ENCODE peak calls at places on chromosome 11, in four cellular contexts. Z is fibroblast of lung, B is neural progenitor cell, V is IMR-90. K is an unnamed sample.

GRCh38 chr11:100638648-100639047 is 48.4 kb upstream of the ARHGAP42 start:
- DNase-seq in Z (peak; percentile 39), V (no peak), B (no peak), K (no peak)

GRCh38 chr11:2530131-2530854 is 85.5 kb downstream of the KCNQ1 start:
- DNase-seq in Z (no peak), B (no peak), V (no peak), K (no peak)

GRCh38 chr11:1049431-1049891 is 12.9 kb upstream of the MUC6 start:
- DNase-seq in Z (no peak), V (no peak), B (no peak), K (no peak)

GRCh38 chr11:104451193-104451592 is 287.2 kb upstream of the PDGFD start:
- DNase-seq in Z (no peak), V (no peak), B (no peak), K (no peak)

GRCh38 chr11:68965901-68966868 is 14.6 kb downstream of the MRGPRD start:
- DNase-seq in Z (no peak), V (no peak), B (no peak), K (no peak)

GRCh38 chr11:12675951-12676711 is 1.9 kb downstream of the TEAD1 start:
- DNase-seq in V (peak; percentile 63), B (peak; percentile 54), Z (peak; percentile 72), K (peak; percentile 49)

GRCh38 chr11:66875376-66875775 is 18.5 kb downstream of the LRFN4 start:
- DNase-seq in V (no peak), Z (no peak), B (no peak), K (no peak)

GRCh38 chr11:108221401-108221800 is 1.0 kb downstream of the NPAT start:
- DNase-seq in V (peak; percentile 45), B (peak; percentile 37), Z (peak; percentile 53), K (no peak)

GRCh38 chr11:132872223-132872622 is 660.1 kb downstream of the OPCML start:
- DNase-seq in Z (no peak), V (no peak), B (no peak), K (no peak)

GRCh38 chr11:19555266-19555665 is 157.4 kb upstream of the NAV2 start:
- DNase-seq in B (no peak), Z (no peak), V (no peak), K (peak; percentile 47)

GRCh38 chr11:129817282-129818051 is 1.8 kb downstream of the TMEM45B start:
- DNase-seq in V (no peak), B (no peak), Z (no peak), K (peak; percentile 51)

GRCh38 chr11:129734654-129735053 is 81.0 kb upstream of the TMEM45B start:
- DNase-seq in B (no peak), V (no peak), Z (no peak), K (no peak)

GRCh38 chr11:13664351-13664750 is 4.1 kb upstream of the FAR1 start:
- DNase-seq in Z (no peak), B (no peak), V (no peak), K (no peak)

GRCh38 chr11:2273771-2274170 is 3.4 kb upstream of the ASCL2 start:
- DNase-seq in B (no peak), V (no peak), Z (no peak), K (peak; percentile 10)

GRCh38 chr11:3810951-3811350 is 2.6 kb downstream of the PGAP2 start:
- DNase-seq in Z (no peak), B (no peak), V (peak; percentile 26), K (no peak)
- H3K9ac ChIP-seq in Z (no peak overlapping the region), B (no peak overlapping the region), V (no peak overlapping the region), K (no peak overlapping the region)

DNA sequence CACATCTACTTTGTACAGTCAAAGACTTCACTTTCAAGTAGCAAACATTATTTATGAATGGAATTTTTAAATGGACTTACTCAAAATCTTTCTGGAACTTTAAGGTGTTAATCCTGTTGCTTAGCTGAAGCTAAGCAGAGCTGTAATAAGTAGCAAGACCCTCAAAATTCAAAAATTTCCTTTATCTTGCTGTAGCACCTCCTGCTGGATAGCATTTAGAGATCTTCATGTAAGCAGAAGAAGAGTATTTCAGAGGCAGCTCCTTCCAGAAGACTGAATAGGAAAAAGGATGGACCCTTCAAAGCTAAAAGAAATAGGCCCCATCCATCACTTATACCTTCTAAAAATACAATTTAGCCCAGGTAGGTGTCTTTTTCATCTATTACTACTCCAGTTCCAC is 3.4 kb downstream of the PHF21A start:
- DNase-seq in Z (peak; percentile 31), B (no peak), V (no peak), K (no peak)
- TF ChIP-seq CTCF in Z (peak; percentile 40), B (peak; percentile 39), V (peak; percentile 32), K (no peak)

GRCh38 chr11:3710485-3711259 is 39.5 kb upstream of the CHRNA10 start:
- DNase-seq in B (no peak), Z (peak; percentile 22), V (peak; percentile 24), K (no peak)

GRCh38 chr11:3707176-3707575 is 36.0 kb upstream of the CHRNA10 start:
- DNase-seq in V (no peak), B (no peak), Z (no peak), K (no peak)

GRCh38 chr11:3712274-3712673 is 41.1 kb upstream of the CHRNA10 start:
- DNase-seq in V (no peak), B (no peak), Z (no peak), K (no peak)

GRCh38 chr11:3709977-3710376 is 38.8 kb upstream of the CHRNA10 start:
- DNase-seq in Z (peak; percentile 31), V (peak; percentile 32), B (no peak), K (no peak)
- H3K36me3 ChIP-seq in Z (peaks cover 8% of the 10 kb centered on the region), V (peaks cover 23% of the 10 kb centered on the region), B (peaks cover 21% of the 10 kb centered on the region), K (peaks cover 3% of the 10 kb centered on the region)

GRCh38 chr11:133913761-133914160 is 43.0 kb downstream of the IGSF9B start:
- DNase-seq in Z (no peak), V (no peak), B (no peak), K (no peak)

GRCh38 chr11:133918606-133919260 is 38.0 kb downstream of the IGSF9B start:
- DNase-seq in B (peak; percentile 37), V (no peak), Z (no peak), K (no peak)

GRCh38 chr11:133917921-133918605 is 38.7 kb downstream of the IGSF9B start:
- DNase-seq in V (no peak), B (peak; percentile 25), Z (no peak), K (no peak)

GRCh38 chr11:133919330-133920108 is 37.2 kb downstream of the IGSF9B start:
- DNase-seq in Z (no peak), V (no peak), B (no peak), K (no peak)

GRCh38 chr11:133916790-133917440 is 39.9 kb downstream of the IGSF9B start:
- DNase-seq in V (no peak), B (no peak), Z (no peak), K (no peak)
- H3K9ac ChIP-seq in V (no peak overlapping the region), B (no peak overlapping the region), Z (no peak overlapping the region), K (no peak overlapping the region)

DNA sequence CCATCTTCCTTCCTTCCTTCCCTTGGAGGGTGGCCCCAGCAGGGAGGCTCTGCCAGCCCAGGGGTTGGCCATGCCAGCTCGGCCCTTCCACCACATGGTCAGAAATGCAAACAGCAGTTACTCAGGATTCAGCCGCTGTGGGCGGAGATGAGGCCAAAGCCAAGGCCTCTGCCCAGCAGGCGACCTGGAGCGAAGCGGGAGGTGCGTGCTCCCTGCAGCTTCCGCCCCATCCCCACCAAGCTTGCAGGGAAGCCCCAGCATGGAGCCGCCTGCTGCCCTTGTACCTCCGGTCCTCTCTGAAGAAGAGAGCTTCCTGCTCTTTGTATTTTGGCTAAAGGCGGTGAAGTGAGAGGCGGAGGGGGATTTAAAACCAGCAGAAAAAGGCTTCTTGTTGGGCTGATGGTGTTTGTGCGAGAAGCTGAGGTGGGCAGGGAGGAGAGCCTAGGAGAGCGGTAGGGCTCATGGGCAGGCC is 50.4 kb downstream of the ANO1 start:
- DNase-seq in B (no peak), V (no peak), Z (no peak), K (no peak)
- TF ChIP-seq CTCF in B (no peak), V (peak; percentile 9), Z (no peak), K (no peak)

GRCh38 chr11:111759778-111760407 is 6.3 kb downstream of the PPP2R1B start:
- DNase-seq in Z (no peak), V (no peak), B (no peak), K (no peak)
- H3K36me3 ChIP-seq in Z (peaks cover 7% of the 10 kb centered on the region), V (peaks cover 62% of the 10 kb centered on the region), B (peaks cover 9% of the 10 kb centered on the region), K (no peaks in the 10 kb centered on the region)

DNA sequence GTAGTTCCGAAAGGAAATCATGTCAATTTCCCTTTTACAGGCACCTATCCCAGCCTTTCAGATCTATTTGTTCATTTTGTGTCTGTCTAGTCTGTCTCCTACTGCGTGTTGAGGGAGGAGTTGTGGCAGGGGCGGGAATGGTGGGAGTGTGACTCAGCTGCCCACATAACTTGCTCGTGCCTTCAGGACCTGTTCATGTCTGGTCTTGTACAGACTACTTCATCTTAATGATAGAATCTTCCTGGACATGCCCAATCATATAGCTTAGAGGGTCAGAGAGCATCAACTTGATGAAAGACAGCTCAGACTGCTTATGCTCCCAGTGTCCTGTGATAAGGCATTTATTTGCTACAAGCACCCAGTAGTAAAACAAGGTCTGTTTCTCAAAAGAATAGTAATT is 61.0 kb upstream of the BIRC3 start:
- DNase-seq in Z (peak; percentile 55), B (no peak), V (peak; percentile 79), K (no peak)
- H3K9ac ChIP-seq in Z (no peak overlapping the region), B (no peak overlapping the region), V (no peak overlapping the region), K (no peak overlapping the region)

DNA sequence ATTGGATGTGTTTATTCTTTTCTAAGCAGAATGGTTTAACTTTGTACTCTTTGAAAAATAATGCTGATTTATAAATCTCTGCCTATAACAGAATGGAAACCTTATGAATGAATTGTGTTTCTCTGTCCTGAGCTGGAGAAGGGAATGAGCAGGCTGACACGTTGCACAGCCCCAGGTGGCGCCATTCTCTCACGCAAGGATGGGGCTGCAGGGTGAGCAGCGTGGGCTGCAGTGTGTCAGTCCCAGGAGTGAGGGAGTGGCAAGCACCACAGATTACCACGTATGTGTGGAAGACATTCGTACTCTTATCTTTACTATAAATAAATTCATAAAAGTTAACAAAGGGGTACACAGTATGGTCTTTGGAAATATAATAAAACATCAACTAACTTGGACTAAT is 33.4 kb downstream of the FDX1 start:
- DNase-seq in Z (peak; percentile 69), V (peak; percentile 66), B (peak; percentile 69), K (peak; percentile 46)
- TF ChIP-seq CTCF in Z (peak; percentile 68), V (peak; percentile 59), B (peak; percentile 75), K (peak; percentile 48)

GRCh38 chr11:120446802-120447201 is 64.7 kb upstream of the GRIK4 start:
- DNase-seq in Z (no peak), V (no peak), B (no peak), K (no peak)

GRCh38 chr11:120448240-120448639 is 63.3 kb upstream of the GRIK4 start:
- DNase-seq in B (no peak), Z (no peak), V (no peak), K (no peak)
- H3K36me3 ChIP-seq in B (peaks cover 18% of the 10 kb centered on the region), Z (peaks cover 23% of the 10 kb centered on the region), V (peaks cover 50% of the 10 kb centered on the region), K (peaks cover 13% of the 10 kb centered on the region)